ENCODE peak calls at places on chromosomes 7 and 10, in four cellular contexts. U is fibroblast of lung; N is upper lobe of right lung; C is CD8-positive, alpha-beta T cell. V is an unnamed sample.

GRCh38 chr10:68895041-68895440 is 6.1 kb upstream of the DDX50 start:
- DNase-seq in C (no peak), N (no peak), U (no peak), V (no peak)

GRCh38 chr10:96743988-96744585 is 23.8 kb upstream of the PIK3AP1 start:
- DNase-seq in N (no peak), U (peak; percentile 6), C (no peak), V (no peak)

GRCh38 chr7:116780966-116781365 is 81.4 kb upstream of the CAPZA2 start:
- DNase-seq in N (no peak), U (no peak), C (no peak), V (no peak)

GRCh38 chr7:362416-363096 is 72.6 kb downstream of the FOXL3 start:
- DNase-seq in N (peak; percentile 62), U (peak; percentile 49), C (peak; percentile 44), V (no peak)

GRCh38 chr10:130509881-130510689 is 373.9 kb downstream of the GLRX3 start:
- DNase-seq in U (no peak), N (no peak), C (no peak), V (no peak)

GRCh38 chr10:132678436-132679216 is 107.3 kb downstream of the NKX6-2 start:
- DNase-seq in C (no peak), U (no peak), N (peak; percentile 43), V (no peak)

GRCh38 chr10:84264611-84265141 is 19.8 kb downstream of the RGR start:
- DNase-seq in U (peak; percentile 63), C (peak; percentile 57), N (peak; percentile 77), V (no peak)

GRCh38 chr10:74056081-74056818 is 58.3 kb downstream of the VCL start:
- DNase-seq in U (peak; percentile 72), C (no peak), N (no peak), V (peak; percentile 86)

GRCh38 chr7:135232720-135233119 is 918 bp upstream of the STRA8 start:
- DNase-seq in C (no peak), N (no peak), U (no peak), V (no peak)
- TF ChIP-seq CTCF in C (no peak), N (no peak), U (peak; percentile 6), V (peak; percentile 34)

GRCh38 chr7:101129603-101130117 is 2.8 kb downstream of the SERPINE1 start:
- DNase-seq in U (no peak), C (no peak), N (no peak), V (no peak)
- H3K27me3 ChIP-seq in U (no peaks in the 10 kb centered on the region), C (peaks cover 6% of the 10 kb centered on the region), N (peaks cover 4% of the 10 kb centered on the region), V (no peaks in the 10 kb centered on the region)

GRCh38 chr7:69780377-69780776 is 182.1 kb downstream of the AUTS2 start:
- DNase-seq in C (no peak), N (no peak), U (no peak), V (no peak)
- H3K27ac ChIP-seq in C (no peak overlapping the region), N (no peak overlapping the region), U (no peak overlapping the region), V (no peak overlapping the region)

GRCh38 chr7:155251831-155252230 is 45.8 kb upstream of the INSIG1 start:
- DNase-seq in U (no peak), C (no peak), N (no peak), V (no peak)

GRCh38 chr7:155254018-155254417 is 43.7 kb upstream of the INSIG1 start:
- DNase-seq in N (no peak), C (no peak), U (no peak), V (no peak)

GRCh38 chr7:155252958-155253501 is 44.6 kb upstream of the INSIG1 start:
- DNase-seq in C (no peak), U (no peak), N (no peak), V (no peak)

GRCh38 chr7:155255071-155255470 is 42.6 kb upstream of the INSIG1 start:
- DNase-seq in C (no peak), U (no peak), N (no peak), V (no peak)

DNA sequence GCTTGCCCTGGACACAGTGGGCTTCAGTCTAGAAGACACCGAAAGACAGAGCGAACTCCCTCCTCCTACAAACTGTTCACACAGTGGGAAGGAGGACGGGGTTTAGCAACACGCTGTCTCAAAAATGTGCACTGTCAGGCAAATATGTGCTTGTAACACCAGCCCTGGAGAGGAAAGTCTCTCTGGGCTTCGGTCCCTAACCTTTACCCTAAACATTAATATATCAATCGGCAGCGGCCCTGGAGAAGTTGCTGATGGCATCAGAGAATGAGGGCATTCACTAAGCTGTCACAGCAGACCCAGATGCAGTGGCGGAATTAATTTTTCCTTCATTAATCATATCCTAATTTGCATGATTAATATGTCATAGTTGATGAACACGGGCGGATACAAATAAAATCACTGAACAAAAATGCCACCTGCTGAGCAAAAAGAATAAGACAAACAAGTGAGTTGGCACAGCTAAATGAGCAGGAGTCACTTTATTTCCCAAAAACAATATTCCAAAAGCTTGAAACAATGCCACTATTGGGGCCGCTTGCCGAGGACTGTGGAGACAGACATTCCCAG is 45.2 kb upstream of the INSIG1 start:
- DNase-seq in C (no peak), U (peak; percentile 77), N (no peak), V (no peak)
- TF ChIP-seq CTCF in C (no peak), U (no peak), N (no peak), V (peak; percentile 36)

GRCh38 chr7:47809387-47809786 is 138.9 kb downstream of the PKD1L1 start:
- DNase-seq in C (no peak), N (peak; percentile 1), U (no peak), V (no peak)

GRCh38 chr7:47814905-47815613 is 133.2 kb downstream of the PKD1L1 start:
- DNase-seq in N (peak; percentile 6), U (no peak), C (no peak), V (no peak)

GRCh38 chr7:47811632-47812380 is 136.5 kb downstream of the PKD1L1 start:
- DNase-seq in U (no peak), N (peak; percentile 40), C (no peak), V (no peak)

GRCh38 chr7:47813614-47814260 is 134.5 kb downstream of the PKD1L1 start:
- DNase-seq in C (no peak), U (no peak), N (peak; percentile 34), V (no peak)

DNA sequence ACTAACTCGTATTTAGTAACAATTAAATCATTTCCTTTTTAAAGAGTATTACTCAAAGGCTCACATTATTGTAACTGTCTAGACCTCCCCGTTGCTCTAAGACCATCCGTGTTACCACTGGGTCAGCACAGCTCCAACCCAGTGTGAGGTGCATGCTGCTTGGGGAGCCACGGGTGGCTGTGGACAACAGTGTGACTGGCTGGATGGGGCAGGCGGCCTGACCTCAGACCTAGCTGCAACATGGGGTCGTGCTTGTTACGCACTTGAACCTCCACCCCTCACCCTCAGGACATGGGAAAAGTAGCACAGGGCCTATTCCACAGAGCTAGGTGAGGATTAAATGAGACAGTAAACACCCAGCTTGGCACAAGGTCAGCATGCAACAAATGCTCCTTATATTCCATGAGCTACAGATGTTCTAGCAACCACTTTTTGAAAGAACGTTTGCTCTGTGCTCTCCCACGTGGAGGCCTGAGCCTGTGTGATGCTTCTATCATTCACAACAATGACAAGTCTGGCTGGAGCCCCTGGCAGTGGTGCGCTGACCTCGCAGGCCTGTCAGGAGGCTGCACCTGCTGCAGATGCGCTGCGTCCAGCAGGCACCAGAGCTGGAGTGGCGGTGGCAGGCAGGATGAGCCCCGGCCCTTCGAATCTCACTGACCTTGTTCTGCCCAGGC is 135.7 kb downstream of the PKD1L1 start:
- DNase-seq in C (no peak), N (peak; percentile 69), U (no peak), V (no peak)
- H3K27me3 ChIP-seq in C (no peaks in the 10 kb centered on the region), N (no peaks in the 10 kb centered on the region), U (no peaks in the 10 kb centered on the region), V (no peaks in the 10 kb centered on the region)

DNA sequence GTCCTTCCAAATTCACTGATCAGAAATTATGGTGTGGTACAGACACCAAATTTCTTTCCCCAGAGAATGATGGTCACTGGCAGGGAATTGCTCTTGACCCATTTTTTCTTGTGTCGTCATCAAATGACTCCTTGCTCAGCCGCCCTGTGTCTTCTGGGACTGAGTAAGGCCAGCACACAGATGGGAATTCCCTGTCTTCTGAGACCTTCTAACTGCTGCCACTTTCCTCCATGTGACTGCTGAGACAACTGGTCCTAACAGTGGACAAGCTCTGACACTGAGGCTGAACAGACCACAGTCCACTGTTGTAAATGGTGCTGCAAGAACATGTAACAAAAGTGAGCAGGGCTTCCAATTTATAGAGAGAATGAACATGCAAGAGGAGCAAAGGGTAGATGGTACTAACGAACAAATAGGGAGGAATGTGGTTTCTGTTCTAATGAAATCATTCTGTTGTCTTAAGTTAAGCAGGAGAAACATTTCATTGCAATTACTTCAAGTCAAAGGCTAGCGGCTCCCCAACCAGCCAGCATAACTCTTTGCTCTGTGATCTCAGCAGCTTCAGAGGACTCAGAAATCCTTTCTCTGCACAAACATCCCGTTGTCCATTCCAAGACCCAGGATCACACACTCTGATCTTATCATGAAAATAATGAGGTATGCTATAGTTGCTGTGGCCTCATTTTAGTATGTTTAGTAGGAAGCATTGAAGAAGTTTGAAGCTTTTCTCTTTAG is 235.9 kb upstream of the PRSS1 start:
- DNase-seq in C (no peak), U (no peak), N (no peak), V (no peak)
- H3K27ac ChIP-seq in C (no peak overlapping the region), U (no peak overlapping the region), N (no peak overlapping the region), V (no peak overlapping the region)

DNA sequence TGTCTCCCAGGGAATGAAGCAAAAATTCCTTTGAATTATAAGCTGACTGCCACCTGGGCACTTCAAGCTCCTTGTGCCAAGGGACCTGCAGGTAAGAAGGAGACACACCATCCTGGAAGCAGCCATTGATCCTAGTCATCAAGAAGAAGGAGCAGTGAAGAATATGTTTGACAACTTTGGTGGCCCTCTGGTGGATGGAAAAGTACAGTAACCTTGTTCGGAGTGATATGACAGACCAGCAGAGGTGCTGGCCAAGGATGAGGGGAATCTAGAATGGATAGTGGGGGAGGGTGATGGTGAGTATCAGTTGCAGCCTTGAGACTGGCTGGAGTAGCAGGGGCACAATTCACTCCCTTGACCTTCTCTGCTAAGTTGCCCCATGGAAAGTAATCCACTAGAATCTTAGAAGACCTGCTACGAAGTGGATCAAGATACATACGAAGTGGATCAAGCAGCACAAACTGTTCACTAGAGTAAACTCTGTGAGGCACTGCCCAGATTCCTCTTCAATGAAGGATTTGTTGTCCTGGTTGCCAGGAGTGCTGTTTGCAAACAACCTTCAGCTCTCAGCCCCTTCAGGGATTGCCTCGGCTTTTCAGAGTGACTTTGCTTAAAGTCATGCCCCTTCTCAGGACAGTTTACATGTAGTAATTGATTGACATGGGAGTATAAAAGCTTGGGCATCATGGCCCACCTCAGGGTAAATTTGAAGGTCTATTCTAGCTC is 44.8 kb upstream of the ORC5 start:
- DNase-seq in N (no peak), C (no peak), U (no peak), V (no peak)
- TF ChIP-seq CTCF in N (no peak), C (no peak), U (no peak), V (peak; percentile 5)

GRCh38 chr7:35260254-35260653 is 6.4 kb upstream of the TBX20 start:
- DNase-seq in N (no peak), C (no peak), U (no peak), V (no peak)

GRCh38 chr7:35261476-35262285 is 7.8 kb upstream of the TBX20 start:
- DNase-seq in N (no peak), C (no peak), U (no peak), V (no peak)

GRCh38 chr7:35261041-35261440 is 7.1 kb upstream of the TBX20 start:
- DNase-seq in N (no peak), U (no peak), C (no peak), V (no peak)

GRCh38 chr7:35259555-35259954 is 5.7 kb upstream of the TBX20 start:
- DNase-seq in N (no peak), U (no peak), C (no peak), V (no peak)

DNA sequence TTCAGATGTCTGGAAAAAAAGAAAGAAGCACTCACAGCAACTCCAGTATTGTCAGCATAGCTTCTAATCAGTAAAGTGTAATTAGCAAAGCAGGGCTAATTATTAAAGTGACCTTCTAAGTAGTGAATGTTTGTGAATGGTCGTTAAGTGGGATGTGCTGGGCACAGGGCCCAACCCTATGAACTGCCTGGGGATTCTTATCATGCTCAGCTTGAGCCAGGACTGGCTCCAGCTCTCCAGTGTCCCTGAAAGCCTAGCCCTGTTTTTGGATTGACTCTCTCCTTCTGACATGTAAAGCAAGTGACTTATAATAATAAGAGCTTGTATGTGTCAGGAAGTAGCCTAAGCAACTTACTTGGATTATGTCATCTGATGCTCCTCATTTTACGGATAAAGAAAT is 9.5 kb upstream of the TBX20 start:
- DNase-seq in U (no peak), N (no peak), C (no peak), V (no peak)
- H3K27me3 ChIP-seq in U (no peaks in the 10 kb centered on the region), N (peaks cover 62% of the 10 kb centered on the region), C (peaks cover 26% of the 10 kb centered on the region), V (peaks cover 62% of the 10 kb centered on the region)

V was measured in foreskin keratinocyte.